ENCODE peak calls at places on chromosome 2, in four cellular contexts. One of them, this sample, is unnamed.
A peak's percentile ranks its signal among the peaks of the same experiment; 100 is the strongest.

GRCh38 chr2:100401268-100401667 is 16.2 kb downstream of the CHST10 start:
- DNase-seq in HCT116: no peak
- DNase-seq in GM12878: no peak
- DNase-seq in SK-N-SH: no peak
- DNase-seq in this sample: no peak

GRCh38 chr2:212180684-212181083 is 357.9 kb downstream of the ERBB4 start:
- DNase-seq in SK-N-SH: no peak
- DNase-seq in GM12878: no peak
- DNase-seq in HCT116: no peak
- DNase-seq in this sample: no peak

GRCh38 chr2:31002510-31002909 is 135.7 kb downstream of the GALNT14 start:
- DNase-seq in SK-N-SH: peak; percentile 50
- DNase-seq in GM12878: no peak
- DNase-seq in HCT116: no peak
- DNase-seq in this sample: no peak

GRCh38 chr2:118431188-118431562 is 342.9 kb downstream of the INSIG2 start:
- DNase-seq in HCT116: no peak
- DNase-seq in SK-N-SH: no peak
- DNase-seq in GM12878: no peak
- DNase-seq in this sample: no peak

GRCh38 chr2:191499874-191500565 is 177.9 kb upstream of the NABP1 start:
- DNase-seq in SK-N-SH: peak; percentile 79
- DNase-seq in GM12878: no peak
- DNase-seq in HCT116: no peak
- DNase-seq in this sample: no peak

GRCh38 chr2:161796192-161796591 is 172.0 kb downstream of the SLC4A10 start:
- DNase-seq in SK-N-SH: no peak
- DNase-seq in HCT116: no peak
- DNase-seq in GM12878: no peak
- DNase-seq in this sample: peak; percentile 5

GRCh38 chr2:72276876-72277275 is 129.2 kb upstream of the CYP26B1 start:
- DNase-seq in SK-N-SH: no peak
- DNase-seq in GM12878: no peak
- DNase-seq in HCT116: no peak
- DNase-seq in this sample: no peak

GRCh38 chr2:98915751-98916358 is 20.2 kb downstream of the CRACDL start:
- DNase-seq in SK-N-SH: no peak
- DNase-seq in GM12878: no peak
- DNase-seq in HCT116: no peak
- DNase-seq in this sample: no peak

GRCh38 chr2:21037671-21038108 is 6.2 kb downstream of the APOB start:
- DNase-seq in HCT116: no peak
- DNase-seq in GM12878: no peak
- DNase-seq in SK-N-SH: no peak
- DNase-seq in this sample: no peak

GRCh38 chr2:225457462-225457861 is 58.0 kb downstream of the NYAP2 start:
- DNase-seq in HCT116: no peak
- DNase-seq in GM12878: no peak
- DNase-seq in SK-N-SH: no peak
- DNase-seq in this sample: no peak

GRCh38 chr2:234341332-234341985 is 155.4 kb downstream of the ARL4C start:
- DNase-seq in HCT116: no peak
- DNase-seq in SK-N-SH: no peak
- DNase-seq in GM12878: no peak
- DNase-seq in this sample: no peak

GRCh38 chr2:215423928-215424540 is 11.8 kb downstream of the FN1 start:
- DNase-seq in GM12878: no peak
- DNase-seq in SK-N-SH: no peak
- DNase-seq in HCT116: no peak
- DNase-seq in this sample: no peak

GRCh38 chr2:236161531-236161930 is 6.7 kb downstream of the GBX2 start:
- DNase-seq in HCT116: no peak
- DNase-seq in SK-N-SH: no peak
- DNase-seq in GM12878: no peak
- DNase-seq in this sample: no peak

GRCh38 chr2:218882866-218883366 is 2.3 kb downstream of the WNT10A start:
- DNase-seq in HCT116: no peak
- DNase-seq in GM12878: no peak
- DNase-seq in SK-N-SH: peak; percentile 32
- DNase-seq in this sample: no peak

GRCh38 chr2:170717991-170718589 is 3.0 kb downstream of the SP5 start:
- DNase-seq in GM12878: no peak
- DNase-seq in HCT116: no peak
- DNase-seq in SK-N-SH: no peak
- DNase-seq in this sample: peak; percentile 28

GRCh38 chr2:84223191-84223590 is 235.9 kb downstream of the SUCLG1 start:
- DNase-seq in HCT116: no peak
- DNase-seq in SK-N-SH: no peak
- DNase-seq in GM12878: no peak
- DNase-seq in this sample: no peak

GRCh38 chr2:53970095-53970897 is 497 bp downstream of the PSME4 start:
- DNase-seq in GM12878: no peak
- DNase-seq in HCT116: no peak
- DNase-seq in SK-N-SH: peak; percentile 61
- DNase-seq in this sample: peak; percentile 28

GRCh38 chr2:30756971-30757370 is 50.3 kb downstream of the CAPN13 start:
- DNase-seq in HCT116: no peak
- DNase-seq in SK-N-SH: no peak
- DNase-seq in GM12878: no peak
- DNase-seq in this sample: no peak

GRCh38 chr2:222360997-222361396 is 62.2 kb upstream of the PAX3 start:
- DNase-seq in HCT116: no peak
- DNase-seq in SK-N-SH: peak; percentile 53
- DNase-seq in GM12878: no peak
- DNase-seq in this sample: no peak

GRCh38 chr2:52916976-52917375 is 850.6 kb upstream of the CHAC2 start:
- DNase-seq in SK-N-SH: no peak
- DNase-seq in HCT116: no peak
- DNase-seq in GM12878: no peak
- DNase-seq in this sample: no peak

GRCh38 chr2:97995026-97995733 is 568 bp downstream of the TMEM131 start:
- DNase-seq in SK-N-SH: peak; percentile 88
- DNase-seq in HCT116: no peak
- DNase-seq in GM12878: peak; percentile 70
- DNase-seq in this sample: peak; percentile 42

GRCh38 chr2:222433381-222434173 is 9.2 kb downstream of the SGPP2 start:
- DNase-seq in HCT116: no peak
- DNase-seq in SK-N-SH: no peak
- DNase-seq in GM12878: no peak
- DNase-seq in this sample: peak; percentile 42

GRCh38 chr2:237451582-237452469 is 35.2 kb upstream of the MLPH start:
- DNase-seq in HCT116: no peak
- DNase-seq in GM12878: no peak
- DNase-seq in SK-N-SH: peak; percentile 87
- DNase-seq in this sample: no peak
- TF ChIP-seq JUND in HCT116: no peak
- TF ChIP-seq JUND in GM12878: no peak
- TF ChIP-seq JUND in SK-N-SH: no peak
- TF ChIP-seq JUND in this sample: no peak

DNA sequence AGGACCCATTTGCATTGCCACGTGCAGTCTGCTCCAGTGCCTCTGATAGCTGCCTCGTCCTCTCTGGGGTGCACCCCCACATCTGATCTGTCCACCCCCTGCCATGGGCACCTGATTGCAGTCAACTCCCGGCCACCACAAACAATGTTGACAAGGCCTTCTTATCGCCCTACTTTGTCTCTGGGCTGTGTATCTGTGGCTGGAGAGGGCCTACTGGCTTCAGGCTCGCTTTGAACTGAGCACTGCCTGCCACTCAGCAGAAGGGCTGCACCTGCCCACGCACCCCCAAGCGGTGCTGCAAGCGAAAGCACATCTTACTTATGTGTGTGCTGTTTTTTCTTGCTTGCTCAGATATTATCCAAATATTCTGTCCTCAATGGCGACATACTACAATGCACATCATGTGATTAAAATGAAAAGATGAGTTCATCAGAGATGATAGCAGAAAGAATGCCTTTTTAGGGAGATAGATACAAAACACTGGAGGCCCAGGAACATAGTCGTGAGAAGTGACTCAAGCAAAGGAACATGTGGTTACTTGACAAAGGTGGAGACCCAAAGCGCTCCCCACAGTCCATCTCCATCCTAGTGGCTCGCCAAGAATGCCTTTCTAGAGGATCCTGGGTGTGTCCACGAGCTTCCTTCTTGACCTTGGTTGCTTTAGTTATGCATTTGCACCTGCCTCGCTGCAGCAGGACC is 28.8 kb downstream of the FBLN7 start:
- DNase-seq in SK-N-SH: no peak
- DNase-seq in HCT116: no peak
- DNase-seq in GM12878: no peak
- DNase-seq in this sample: no peak
- TF ChIP-seq JUND in SK-N-SH: no peak
- TF ChIP-seq JUND in HCT116: no peak
- TF ChIP-seq JUND in GM12878: no peak
- TF ChIP-seq JUND in this sample: no peak

GRCh38 chr2:2834105-2834504 is 503.0 kb upstream of the MYT1L start:
- DNase-seq in HCT116: no peak
- DNase-seq in SK-N-SH: no peak
- DNase-seq in GM12878: no peak
- DNase-seq in this sample: no peak
- TF ChIP-seq JUND in HCT116: no peak
- TF ChIP-seq JUND in SK-N-SH: no peak
- TF ChIP-seq JUND in GM12878: no peak
- TF ChIP-seq JUND in this sample: no peak

GRCh38 chr2:102062802-102063201 is 71.0 kb downstream of the IL1R2 start:
- DNase-seq in HCT116: no peak
- DNase-seq in GM12878: no peak
- DNase-seq in SK-N-SH: no peak
- DNase-seq in this sample: no peak

GRCh38 chr2:102060792-102061191 is 69.0 kb downstream of the IL1R2 start:
- DNase-seq in SK-N-SH: no peak
- DNase-seq in GM12878: no peak
- DNase-seq in HCT116: no peak
- DNase-seq in this sample: no peak

GRCh38 chr2:102063360-102063947 is 71.7 kb downstream of the IL1R2 start:
- DNase-seq in GM12878: no peak
- DNase-seq in SK-N-SH: no peak
- DNase-seq in HCT116: no peak
- DNase-seq in this sample: no peak

GRCh38 chr2:102061286-102061699 is 69.5 kb downstream of the IL1R2 start:
- DNase-seq in HCT116: no peak
- DNase-seq in GM12878: no peak
- DNase-seq in SK-N-SH: no peak
- DNase-seq in this sample: no peak

GRCh38 chr2:102061962-102062795 is 70.4 kb downstream of the IL1R2 start:
- DNase-seq in HCT116: no peak
- DNase-seq in SK-N-SH: no peak
- DNase-seq in GM12878: no peak
- DNase-seq in this sample: no peak
- TF ChIP-seq JUND in HCT116: no peak
- TF ChIP-seq JUND in SK-N-SH: peak; percentile 37
- TF ChIP-seq JUND in GM12878: no peak
- TF ChIP-seq JUND in this sample: no peak

GRCh38 chr2:237201461-237202287 is 116.0 kb downstream of the COPS8 start:
- DNase-seq in GM12878: peak; percentile 25
- DNase-seq in HCT116: peak; percentile 73
- DNase-seq in SK-N-SH: no peak
- DNase-seq in this sample: no peak
- TF ChIP-seq JUND in GM12878: peak; percentile 48
- TF ChIP-seq JUND in HCT116: peak; percentile 95
- TF ChIP-seq JUND in SK-N-SH: peak; percentile 86
- TF ChIP-seq JUND in this sample: no peak

DNA sequence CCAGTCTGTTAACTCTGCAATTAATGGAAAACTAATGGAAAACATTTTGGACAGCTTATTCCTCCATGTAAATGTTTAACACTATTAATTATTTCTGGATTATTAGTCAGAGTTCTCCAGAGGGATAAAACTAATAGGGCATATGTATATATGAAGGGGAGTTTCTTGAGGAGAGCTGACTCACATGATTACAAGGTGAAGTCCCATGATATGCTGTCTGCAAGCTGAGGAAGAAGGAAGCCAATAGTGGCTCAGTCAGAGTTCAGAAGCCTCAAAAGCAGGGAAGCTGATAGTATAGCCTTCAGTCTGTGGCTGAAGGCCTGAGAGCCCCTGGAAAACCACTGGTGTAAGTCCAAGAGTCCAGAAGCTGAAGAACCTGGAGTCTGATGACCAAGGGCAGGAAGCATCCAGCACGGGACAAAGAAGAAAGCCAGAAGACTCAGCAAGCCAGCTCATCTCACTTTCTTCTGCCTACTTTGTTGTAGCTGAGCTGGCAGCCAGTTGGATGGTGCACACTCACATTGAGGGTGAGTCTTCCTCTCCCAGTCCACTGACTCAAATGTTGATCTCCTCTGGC is 136.0 kb downstream of the PTH2R start:
- DNase-seq in GM12878: no peak
- DNase-seq in SK-N-SH: no peak
- DNase-seq in HCT116: no peak
- DNase-seq in this sample: no peak
- TF ChIP-seq JUND in GM12878: no peak
- TF ChIP-seq JUND in SK-N-SH: no peak
- TF ChIP-seq JUND in HCT116: no peak
- TF ChIP-seq JUND in this sample: no peak

DNA sequence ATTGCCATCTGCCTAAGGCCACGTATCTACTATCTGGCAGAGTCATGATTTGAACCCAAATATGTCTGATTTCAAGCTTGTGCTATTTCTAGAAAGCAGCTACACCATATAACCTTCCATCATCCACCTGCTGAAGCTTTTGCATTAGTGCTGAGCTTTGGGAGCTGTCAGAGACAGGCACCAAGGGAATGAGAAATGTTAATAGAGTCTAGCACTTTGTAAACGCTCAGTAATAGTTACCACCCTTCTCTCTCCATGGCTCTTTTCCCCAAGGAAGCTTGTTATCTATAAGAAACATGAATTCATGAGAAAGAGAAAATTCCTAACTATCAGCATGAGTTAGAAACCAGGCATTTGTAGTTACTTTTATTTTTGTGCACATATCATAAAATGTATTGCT is 151.5 kb downstream of the CPS1 start:
- DNase-seq in GM12878: no peak
- DNase-seq in HCT116: no peak
- DNase-seq in SK-N-SH: no peak
- DNase-seq in this sample: no peak
- TF ChIP-seq JUND in GM12878: no peak
- TF ChIP-seq JUND in HCT116: no peak
- TF ChIP-seq JUND in SK-N-SH: no peak
- TF ChIP-seq JUND in this sample: no peak